ENCODE peak calls at places on chromosomes 11 and 22, in seven cellular contexts. H is Right ventricle myocardium superior; K is activated CD4-positive, alpha-beta T cell treated with anti-CD3 and anti-CD28 coated beads, Interleukin-2, amount 50 U/mL, for 4 hours; N is T-cell; G is HTR-8/SVneo; M is stimulated activated CD8-positive, alpha-beta memory T cell treated with anti-CD3 and anti-CD28 coated beads, Interleukin-7, amount 100 ng/mL, for 48 hours; T is pons. A is an unnamed sample.

GRCh38 chr11:1122356-1123002 is 35.3 kb upstream of the MUC5AC start:
- DNase-seq in H (peak; percentile 32), K (no peak), N (no peak), G (no peak), M (no peak), T (no peak), A (no peak)

GRCh38 chr11:129785383-129786111 is 30.1 kb upstream of the TMEM45B start:
- DNase-seq in H (no peak), K (no peak), N (no peak), G (peak; percentile 7), M (no peak), T (peak; percentile 1), A (no peak)

GRCh38 chr11:129766858-129767604 is 48.6 kb upstream of the TMEM45B start:
- DNase-seq in H (no peak), K (no peak), N (peak; percentile 12), G (peak; percentile 19), M (no peak), T (no peak), A (peak; percentile 24)

GRCh38 chr22:27900153-27900552 is 18.9 kb downstream of the PITPNB start:
- DNase-seq in H (no peak), K (no peak), N (no peak), G (no peak), M (no peak), T (no peak), A (no peak)

GRCh38 chr11:31870609-31871309 is 59.6 kb upstream of the PAX6 start:
- DNase-seq in H (no peak), K (no peak), N (no peak), G (peak; percentile 68), M (no peak), T (peak; percentile 45), A (no peak)

GRCh38 chr22:33923660-33924246 is 3.5 kb upstream of the LARGE1 start:
- DNase-seq in H (peak; percentile 43), K (no peak), N (no peak), G (peak; percentile 3), M (no peak), T (peak; percentile 87), A (no peak)

GRCh38 chr22:24434472-24435322 is 7.3 kb downstream of the ADORA2A start:
- DNase-seq in H (no peak), K (peak; percentile 63), N (peak; percentile 68), G (no peak), M (peak; percentile 77), T (peak; percentile 24), A (peak; percentile 74)

GRCh38 chr22:43467171-43467570 is 55.4 kb downstream of the MPPED1 start:
- DNase-seq in H (no peak), K (no peak), N (no peak), G (no peak), M (no peak), T (peak; percentile 62), A (no peak)

GRCh38 chr11:130435671-130436070 is 7.3 kb upstream of the ADAMTS8 start:
- DNase-seq in H (no peak), K (no peak), N (no peak), G (no peak), M (no peak), T (no peak), A (no peak)

GRCh38 chr11:85923455-85923854 is 68.3 kb downstream of the CCDC83 start:
- DNase-seq in H (no peak), K (no peak), N (no peak), G (no peak), M (no peak), T (no peak), A (no peak)

GRCh38 chr11:120086651-120087050 is 51.3 kb downstream of the TRIM29 start:
- DNase-seq in H (no peak), K (no peak), N (no peak), G (no peak), M (no peak), T (peak; percentile 48), A (no peak)

GRCh38 chr22:17888855-17889254 is 114.6 kb upstream of the BID start:
- DNase-seq in H (no peak), K (no peak), N (no peak), G (no peak), M (no peak), T (no peak), A (no peak)

GRCh38 chr11:19978668-19979518 is 181.4 kb downstream of the DBX1 start:
- DNase-seq in H (no peak), K (no peak), N (no peak), G (peak; percentile 21), M (peak; percentile 5), T (no peak), A (no peak)

GRCh38 chr11:129192150-129192549 is at the start of gene ARHGAP32:
- DNase-seq in H (no peak), K (no peak), N (no peak), G (no peak), M (no peak), T (no peak), A (no peak)

GRCh38 chr11:62359475-62359874 is 22.2 kb downstream of the ASRGL1 start:
- DNase-seq in H (no peak), K (no peak), N (no peak), G (no peak), M (no peak), T (no peak), A (no peak)

GRCh38 chr22:36323182-36323854 is 64.4 kb downstream of the MYH9 start:
- DNase-seq in H (peak; percentile 82), K (no peak), N (no peak), G (no peak), M (no peak), T (peak; percentile 87), A (no peak)

GRCh38 chr11:117189191-117189940 is 9.8 kb upstream of the TAGLN start:
- DNase-seq in H (no peak), K (no peak), N (no peak), G (no peak), M (no peak), T (peak; percentile 45), A (no peak)

GRCh38 chr22:19430890-19431541 is 517 bp downstream of the HIRA start:
- DNase-seq in H (peak; percentile 51), K (no peak), N (no peak), G (no peak), M (no peak), T (no peak), A (no peak)

GRCh38 chr11:86818466-86819282 is 18.3 kb downstream of the PRSS23 start:
- DNase-seq in H (no peak), K (no peak), N (no peak), G (peak; percentile 64), M (no peak), T (peak; percentile 84), A (no peak)

GRCh38 chr11:118004543-118005223 is 18.5 kb downstream of the IL10RA start:
- DNase-seq in H (no peak), K (no peak), N (no peak), G (no peak), M (no peak), T (no peak), A (no peak)

GRCh38 chr22:23838686-23839468 is at the start of gene DERL3:
- DNase-seq in H (peak; percentile 99), K (peak; percentile 94), N (peak; percentile 92), G (no peak), M (peak; percentile 98), T (peak; percentile 94), A (peak; percentile 90)

GRCh38 chr11:58726594-58727414 is 4.9 kb downstream of the GLYAT start:
- DNase-seq in H (no peak), K (no peak), N (peak; percentile 10), G (no peak), M (no peak), T (peak; percentile 9), A (no peak)

GRCh38 chr11:2209370-2209801 is 37.8 kb upstream of the TH start:
- DNase-seq in H (peak; percentile 32), K (no peak), N (no peak), G (no peak), M (no peak), T (no peak), A (no peak)

GRCh38 chr22:23622634-23623033 is 9.5 kb downstream of the DRICH1 start:
- DNase-seq in H (no peak), K (no peak), N (no peak), G (peak; percentile 17), M (no peak), T (no peak), A (no peak)

GRCh38 chr11:43567396-43567975 is 113.1 kb upstream of the HSD17B12 start:
- DNase-seq in H (no peak), K (no peak), N (no peak), G (peak; percentile 45), M (no peak), T (peak; percentile 58), A (no peak)

GRCh38 chr22:44516841-44517240 is 18.8 kb upstream of the RTL6 start:
- DNase-seq in H (no peak), K (no peak), N (no peak), G (no peak), M (no peak), T (no peak), A (no peak)